ENCODE peak calls at places on chromosomes 1 and 21, in ten cellular contexts. N, A, X, J, W, Z, C, E, U and O are unnamed samples. For H3K4me1, the result is how much of the 10 kb centered on the place peaks cover.

GRCh38 chr1:165114022-165114888 is 242.3 kb downstream of the LMX1A start:
- DNase-seq in U (peak), C (no peak), J (no peak), X (no peak), E (peak), Z (no peak), N (peak), A (no peak), W (peak), O (no peak)

GRCh38 chr1:246769306-246769705 is 45.1 kb downstream of the SCCPDH start:
- DNase-seq in N (no peak), J (no peak), Z (no peak), E (peak), C (no peak), U (no peak), A (no peak), X (no peak), W (no peak), O (no peak)

GRCh38 chr1:29668761-29669487 is 432.6 kb downstream of the PTPRU start:
- DNase-seq in U (no peak), E (no peak), N (no peak), W (no peak), C (no peak), Z (peak), X (no peak), J (no peak), A (no peak), O (no peak)

GRCh38 chr1:228272831-228273571 is 65.2 kb downstream of the OBSCN start:
- DNase-seq in W (no peak), U (peak), A (no peak), N (no peak), X (no peak), Z (no peak), C (no peak), E (no peak), J (no peak), O (peak)

GRCh38 chr1:47843059-47843458 is 154.1 kb downstream of the TRABD2B start:
- DNase-seq in J (no peak), A (no peak), X (no peak), E (no peak), U (no peak), C (no peak), W (no peak), N (no peak), Z (no peak), O (no peak)

GRCh38 chr1:210074904-210075303 is 136.9 kb downstream of the SYT14 start:
- DNase-seq in C (no peak), X (no peak), J (no peak), E (no peak), Z (no peak), N (no peak), A (no peak), U (no peak), W (no peak), O (peak)

GRCh38 chr1:209268479-209268878 is 315.0 kb upstream of the CAMK1G start:
- DNase-seq in X (no peak), C (no peak), W (no peak), J (no peak), Z (peak), N (no peak), U (no peak), A (no peak), E (no peak), O (no peak)

GRCh38 chr1:8517579-8518489 is 199.9 kb downstream of the SLC45A1 start:
- DNase-seq in A (no peak), J (no peak), C (no peak), U (no peak), N (no peak), Z (no peak), E (peak), X (no peak), W (peak), O (no peak)

GRCh38 chr1:197252981-197253380 is 15.1 kb upstream of the CRB1 start:
- DNase-seq in E (no peak), N (no peak), C (no peak), A (no peak), U (no peak), J (no peak), X (no peak), W (no peak), Z (no peak), O (no peak)

GRCh38 chr1:17207966-17208418 is 3.1 kb downstream of the PADI1 start:
- DNase-seq in E (peak), W (no peak), J (peak), X (peak), A (no peak), U (no peak), N (no peak), C (no peak), Z (no peak), O (no peak)

GRCh38 chr1:224502459-224503160 is 68.0 kb upstream of the WDR26 start:
- DNase-seq in E (peak), X (no peak), N (peak), U (no peak), A (no peak), Z (no peak), C (peak), W (peak), J (no peak), O (peak)

GRCh38 chr21:25507522-25507921 is 99.8 kb downstream of the MRPL39 start:
- DNase-seq in W (no peak), N (no peak), X (no peak), A (no peak), J (no peak), C (no peak), Z (no peak), E (no peak), U (no peak), O (no peak)

GRCh38 chr1:162857850-162858249 is 3.1 kb downstream of the CCDC190 start:
- DNase-seq in N (no peak), E (peak), C (no peak), A (no peak), Z (no peak), W (no peak), J (no peak), U (no peak), X (no peak), O (no peak)

GRCh38 chr1:25500694-25501093 is 42.7 kb upstream of the LDLRAP1 start:
- DNase-seq in X (no peak), Z (no peak), A (no peak), J (no peak), C (no peak), E (no peak), U (no peak), N (no peak), W (no peak), O (no peak)

GRCh38 chr1:231240883-231241735 is at the start of gene GNPAT:
- DNase-seq in A (peak), E (peak), N (peak), J (peak), C (peak), U (peak), Z (peak), W (peak), X (peak), O (peak)

GRCh38 chr1:38250356-38250755 is 203.8 kb upstream of the POU3F1 start:
- DNase-seq in X (no peak), N (no peak), A (no peak), C (no peak), U (no peak), Z (no peak), W (no peak), E (no peak), J (no peak), O (no peak)

GRCh38 chr1:98426092-98426491 is 235.4 kb upstream of the SNX7 start:
- DNase-seq in X (no peak), Z (no peak), J (no peak), N (no peak), A (no peak), U (no peak), C (no peak), E (no peak), W (no peak), O (no peak)

GRCh38 chr1:98693385-98693784 is 31.9 kb downstream of the SNX7 start:
- DNase-seq in W (no peak), X (no peak), N (no peak), J (no peak), C (no peak), E (no peak), U (no peak), A (no peak), Z (no peak), O (no peak)

GRCh38 chr1:56831874-56832693 is 12.9 kb upstream of the FYB2 start:
- DNase-seq in A (no peak), W (peak), N (peak), X (peak), C (peak), Z (no peak), J (peak), U (peak), E (peak), O (peak)

GRCh38 chr1:24572301-24572700 is 16.4 kb downstream of the NCMAP start:
- DNase-seq in Z (no peak), W (no peak), E (no peak), N (no peak), C (peak), X (no peak), J (no peak), U (peak), A (no peak), O (no peak)

GRCh38 chr1:245972476-245972875 is 534.6 kb downstream of the SMYD3 start:
- DNase-seq in Z (no peak), J (no peak), W (no peak), X (no peak), C (no peak), A (no peak), U (no peak), E (no peak), N (peak), O (no peak)

GRCh38 chr1:225977937-225978748 is 21.0 kb downstream of the SDE2 start:
- DNase-seq in W (no peak), Z (no peak), U (peak), J (no peak), X (no peak), E (no peak), A (no peak), N (no peak), C (no peak), O (no peak)

DNA sequence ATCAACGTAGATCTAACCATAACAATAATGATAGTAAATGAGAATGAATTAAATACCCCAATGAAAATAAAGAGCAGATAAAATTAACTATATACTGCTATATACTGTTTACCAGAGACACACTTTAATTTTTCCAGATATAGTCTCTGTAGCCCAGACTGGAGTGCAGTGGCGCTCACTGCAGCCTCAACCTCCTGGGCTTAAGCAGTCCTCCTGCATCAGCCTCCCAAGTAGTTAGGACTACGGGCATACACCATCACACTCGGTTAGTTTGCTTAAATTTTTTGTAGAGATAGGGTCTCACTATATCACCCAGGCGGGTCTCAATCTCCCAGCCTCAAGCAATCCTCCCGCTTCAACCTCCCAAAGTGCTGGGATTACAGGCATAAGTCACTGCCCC is 37.2 kb downstream of the TRIM33 start:
- DNase-seq in A (no peak), X (no peak), C (no peak), N (no peak), U (no peak), J (no peak), W (no peak), E (no peak), Z (no peak), O (no peak)
- H3K27ac ChIP-seq in A (no peak), X (no peak), C (no peak), N (no peak), U (no peak), J (no peak), W (no peak), E (no peak), Z (no peak), O (no peak)

GRCh38 chr1:183812111-183812510 is 7.2 kb downstream of the RGL1 start:
- DNase-seq in A (no peak), N (no peak), J (no peak), U (no peak), X (no peak), W (no peak), Z (no peak), C (no peak), E (no peak), O (no peak)
- H3K4me1 ChIP-seq in A (half or more), N (under half), J (under half), U (under half), X (under half), W (under half), Z (under half), C (under half), E (under half), O (half or more)

DNA sequence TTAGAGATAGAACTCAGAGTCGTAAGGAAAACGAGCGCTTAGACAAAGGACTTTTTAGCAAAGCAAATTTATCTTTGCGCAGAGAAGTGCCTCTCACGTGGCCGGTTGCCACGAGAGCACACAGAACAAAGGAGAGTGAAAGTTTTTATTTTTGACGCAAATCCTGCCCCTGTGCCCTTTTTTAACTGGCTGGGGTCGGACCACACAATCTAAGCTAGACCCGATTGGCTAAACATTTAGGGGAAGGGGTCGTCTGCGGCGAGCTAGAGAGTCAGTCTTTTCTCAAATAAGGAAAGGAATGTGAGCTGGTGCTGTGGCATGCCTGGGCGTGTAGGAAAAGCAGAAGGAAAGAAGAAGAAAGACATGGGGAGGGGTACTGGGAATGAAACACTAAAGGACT is 2.4 kb downstream of the KRTAP10-2 start:
- DNase-seq in Z (no peak), J (no peak), C (no peak), A (no peak), U (peak), X (no peak), N (no peak), E (no peak), W (no peak), O (no peak)
- H3K27ac ChIP-seq in Z (no peak), J (no peak), C (no peak), A (no peak), U (no peak), X (no peak), N (no peak), E (no peak), W (no peak), O (no peak)

DNA sequence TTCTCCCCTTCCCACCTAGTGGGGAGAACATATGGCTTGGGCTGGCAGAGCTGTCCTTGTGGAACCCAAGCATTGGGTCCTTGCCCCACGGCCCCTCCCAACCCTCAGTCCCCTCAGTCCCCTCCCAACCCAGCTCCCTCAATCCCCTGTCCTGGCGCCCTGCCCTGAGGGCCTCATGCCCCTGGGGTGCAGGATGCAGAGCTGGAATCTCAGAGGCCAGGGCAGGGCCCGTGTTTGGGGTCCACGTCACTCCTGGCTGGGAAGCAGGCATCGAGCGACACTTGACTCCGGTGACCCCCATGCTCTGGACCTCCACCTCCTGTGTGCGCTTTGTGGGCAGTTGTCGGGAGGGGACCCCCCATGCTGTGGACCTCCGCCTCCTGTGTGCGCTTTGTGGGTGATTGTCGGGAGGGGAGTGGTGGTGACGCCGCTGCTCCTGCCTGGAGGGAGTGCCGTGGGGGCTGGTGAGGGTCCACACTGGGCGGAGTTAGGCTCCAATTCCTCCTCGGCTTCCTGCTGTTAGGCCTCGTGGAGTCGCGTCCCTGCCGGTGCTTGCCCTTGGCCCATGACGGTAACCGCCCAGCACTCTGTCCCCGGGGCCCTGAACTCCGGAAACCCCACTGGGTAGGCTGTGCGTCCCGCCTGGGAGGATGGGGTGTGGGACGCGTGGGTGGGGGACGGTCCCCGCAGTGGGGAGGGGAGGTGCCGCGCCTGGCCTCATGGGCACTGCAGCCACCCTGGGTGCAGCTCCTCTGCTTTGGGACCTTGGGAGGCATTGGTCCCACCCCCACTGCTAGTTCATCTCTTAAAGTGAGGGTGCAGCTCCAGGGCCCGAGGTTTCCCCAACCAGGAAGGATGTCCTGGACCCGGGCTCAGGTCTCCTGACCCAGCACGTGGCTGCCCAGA is 31.2 kb downstream of the SLX9 start:
- DNase-seq in Z (no peak), C (no peak), W (no peak), E (no peak), J (no peak), A (no peak), U (no peak), X (no peak), N (no peak), O (no peak)
- H3K4me1 ChIP-seq in Z (under half), C (under half), W (half or more), E (under half), J (under half), A (under half), U (under half), X (under half), N (under half), O (under half)

GRCh38 chr1:36941579-36941978 is 92.7 kb downstream of the GRIK3 start:
- DNase-seq in C (no peak), W (no peak), N (no peak), Z (no peak), A (no peak), X (no peak), U (no peak), E (no peak), J (no peak), O (no peak)
- H3K27ac ChIP-seq in C (no peak), W (no peak), N (no peak), Z (no peak), A (no peak), X (no peak), U (no peak), E (no peak), J (no peak), O (no peak)